ENCODE peak calls at places on chromosomes 3 and 15, in six cellular contexts. P is hepatocyte, Q is SK-N-SH, O is fibroblast of the aortic adventitia, C is EL, W is progenitor cell of endocrine pancreas. K is an unnamed sample.

GRCh38 chr3:127036209-127037020 is 53.5 kb downstream of the PLXNA1 start:
- DNase-seq in P (no peak), Q (no peak), O (no peak), C (no peak), W (no peak), K (no peak)

GRCh38 chr3:11724615-11725339 is 81.1 kb upstream of the VGLL4 start:
- DNase-seq in P (no peak), Q (no peak), O (no peak), C (no peak), W (no peak), K (no peak)

GRCh38 chr3:64578384-64578783 is 109.4 kb downstream of the ADAMTS9 start:
- DNase-seq in P (no peak), Q (no peak), O (no peak), C (no peak), W (no peak), K (no peak)

GRCh38 chr3:37241880-37242279 is 67.5 kb upstream of the LRRFIP2 start:
- DNase-seq in P (no peak), Q (no peak), O (no peak), C (no peak), W (no peak), K (no peak)

GRCh38 chr15:97959738-97960363 is 652 bp upstream of the ARRDC4 start:
- DNase-seq in P (peak; percentile 17), Q (no peak), O (no peak), C (no peak), W (no peak), K (no peak)

GRCh38 chr15:21267231-21267630 is 173.1 kb downstream of the POTEB3 start:
- DNase-seq in P (no peak), Q (no peak), O (no peak), C (no peak), W (no peak), K (no peak)

GRCh38 chr3:170488802-170489201 is 70.1 kb downstream of the CLDN11 start:
- DNase-seq in P (peak; percentile 50), Q (no peak), O (peak; percentile 92), C (peak; percentile 61), W (no peak), K (no peak)

GRCh38 chr15:24772256-24772655 is 96.7 kb downstream of the NPAP1 start:
- DNase-seq in P (no peak), Q (no peak), O (no peak), C (no peak), W (no peak), K (no peak)

GRCh38 chr3:95508124-95508523 is 1306.3 kb upstream of the EPHA6 start:
- DNase-seq in P (no peak), Q (no peak), O (no peak), C (no peak), W (no peak), K (no peak)

GRCh38 chr15:41981373-41982132 is 9.2 kb upstream of the EHD4 start:
- DNase-seq in P (no peak), Q (no peak), O (no peak), C (peak; percentile 22), W (no peak), K (no peak)

GRCh38 chr3:128720891-128721290 is 5.1 kb upstream of the RAB7A start:
- DNase-seq in P (no peak), Q (no peak), O (no peak), C (no peak), W (no peak), K (no peak)

GRCh38 chr3:42880183-42880582 is 4.5 kb upstream of the CYP8B1 start:
- DNase-seq in P (no peak), Q (no peak), O (no peak), C (no peak), W (no peak), K (no peak)

GRCh38 chr15:78177447-78177873 is 28.3 kb downstream of the IDH3A start:
- DNase-seq in P (peak; percentile 44), Q (peak; percentile 78), O (peak; percentile 10), C (peak; percentile 30), W (peak; percentile 51), K (no peak)

GRCh38 chr15:84840741-84841429 is 23.7 kb downstream of the ALPK3 start:
- DNase-seq in P (peak; percentile 73), Q (peak; percentile 60), O (peak; percentile 74), C (peak; percentile 31), W (no peak), K (no peak)

GRCh38 chr15:88833688-88834087 is 30.5 kb downstream of the ACAN start:
- DNase-seq in P (no peak), Q (no peak), O (no peak), C (no peak), W (no peak), K (no peak)

GRCh38 chr3:133381346-133382109 is 18.3 kb upstream of the BFSP2 start:
- DNase-seq in P (peak; percentile 36), Q (no peak), O (no peak), C (no peak), W (no peak), K (no peak)

GRCh38 chr3:171986208-171986607 is 53.2 kb upstream of the FNDC3B start:
- DNase-seq in P (no peak), Q (no peak), O (no peak), C (no peak), W (no peak), K (no peak)

GRCh38 chr3:94004301-94004910 is 24.0 kb downstream of the STX19 start:
- DNase-seq in P (peak; percentile 63), Q (peak; percentile 44), O (peak; percentile 88), C (peak; percentile 60), W (no peak), K (peak; percentile 42)

GRCh38 chr15:45648521-45649200 is 13.8 kb downstream of the SQOR start:
- DNase-seq in P (peak; percentile 69), Q (no peak), O (peak; percentile 73), C (peak; percentile 69), W (no peak), K (no peak)

GRCh38 chr3:190041333-190042041 is 79.2 kb downstream of the P3H2 start:
- DNase-seq in P (peak; percentile 34), Q (no peak), O (peak; percentile 50), C (no peak), W (no peak), K (peak; percentile 12)

GRCh38 chr3:5699313-5699712 is 511.8 kb downstream of the EDEM1 start:
- DNase-seq in P (no peak), Q (no peak), O (no peak), C (no peak), W (no peak), K (no peak)

GRCh38 chr15:76345880-76346665 is 9.5 kb downstream of the ISL2 start:
- DNase-seq in P (peak; percentile 48), Q (no peak), O (no peak), C (peak; percentile 45), W (no peak), K (no peak)